ENCODE peak calls at places on chromosomes 6 and 20, in four cellular contexts. E is fibroblast of villous mesenchyme, C is uterus, L is transverse colon. V is an unnamed sample.

GRCh38 chr6:25963426-25964123 is 973 bp downstream of the TRIM38 start:
- DNase-seq in E (peak; percentile 66), C (no peak), L (no peak), V (no peak)

GRCh38 chr6:72321741-72322140 is 300.1 kb upstream of the KCNQ5 start:
- DNase-seq in E (peak; percentile 4), C (no peak), L (no peak), V (no peak)

GRCh38 chr6:106184629-106185028 is 98.5 kb downstream of the PRDM1 start:
- DNase-seq in E (no peak), C (no peak), L (no peak), V (no peak)

GRCh38 chr20:44648068-44648467 is 3.4 kb downstream of the ADA start:
- DNase-seq in E (no peak), C (no peak), L (no peak), V (no peak)

GRCh38 chr20:51487525-51488279 is 54.8 kb downstream of the NFATC2 start:
- DNase-seq in E (peak; percentile 72), C (peak; percentile 56), L (no peak), V (no peak)

GRCh38 chr6:99219788-99220187 is 129.7 kb downstream of the FAXC start:
- DNase-seq in E (no peak), C (no peak), L (no peak), V (no peak)

GRCh38 chr6:25939593-25939992 is 9.1 kb upstream of the SLC17A2 start:
- DNase-seq in E (no peak), C (no peak), L (no peak), V (no peak)

GRCh38 chr6:15247750-15248450 is 2.0 kb downstream of the JARID2 start:
- DNase-seq in E (peak; percentile 65), C (peak; percentile 53), L (peak; percentile 69), V (no peak)

GRCh38 chr6:26215200-26216014 is 128.2 kb downstream of the HFE start:
- DNase-seq in E (peak; percentile 43), C (no peak), L (no peak), V (no peak)

GRCh38 chr6:76861403-76861802 is 601.9 kb downstream of the HTR1B start:
- DNase-seq in E (peak; percentile 12), C (no peak), L (no peak), V (no peak)

GRCh38 chr20:54514020-54514607 is 38.7 kb downstream of the DOK5 start:
- DNase-seq in E (no peak), C (no peak), L (no peak), V (no peak)

GRCh38 chr20:43740642-43741041 is 13.8 kb upstream of the GTSF1L start:
- DNase-seq in E (no peak), C (no peak), L (no peak), V (no peak)

GRCh38 chr20:48938670-48939069 is 17.2 kb downstream of the ARFGEF2 start:
- DNase-seq in E (no peak), C (no peak), L (no peak), V (no peak)

GRCh38 chr6:17281100-17281496 is at the start of gene RBM24:
- DNase-seq in E (peak; percentile 73), C (peak; percentile 70), L (peak; percentile 82), V (no peak)

GRCh38 chr6:165846123-165846966 is 183.3 kb upstream of the PDE10A start:
- DNase-seq in E (peak; percentile 29), C (no peak), L (peak; percentile 80), V (no peak)
- H3K4me3 ChIP-seq in E (peak overlapping the region; percentile 31), C (peak overlapping the region; percentile 31), L (no peak overlapping the region), V (no peak overlapping the region)

GRCh38 chr6:141309295-141309694 is 823.4 kb upstream of the GJE1 start:
- DNase-seq in E (peak; percentile 9), C (no peak), L (no peak), V (no peak)
- TF ChIP-seq CTCF in E (peak; percentile 21), C (no peak), L (no peak), V (peak; percentile 8)

DNA sequence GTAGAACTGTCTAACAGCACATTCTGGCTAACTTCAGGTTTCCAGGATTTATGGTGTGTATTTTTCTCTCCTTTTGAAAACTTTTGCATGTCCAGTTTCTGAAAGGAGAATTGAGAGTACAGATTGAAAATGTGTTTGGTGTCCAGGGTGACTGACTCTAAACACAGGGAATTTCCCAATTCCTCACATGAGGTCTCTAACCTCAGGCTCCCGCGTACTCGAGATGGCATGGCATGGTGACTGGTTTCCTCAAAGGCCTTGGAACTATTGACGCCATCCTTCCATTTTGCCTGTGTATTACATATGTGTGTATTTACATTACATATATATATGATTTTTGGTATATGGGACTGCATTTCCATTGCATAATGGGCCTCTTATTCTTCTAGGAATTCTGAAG is 52.5 kb downstream of the PRND start:
- DNase-seq in E (no peak), C (no peak), L (no peak), V (no peak)
- H3K4me3 ChIP-seq in E (no peak overlapping the region), C (no peak overlapping the region), L (no peak overlapping the region), V (no peak overlapping the region)

DNA sequence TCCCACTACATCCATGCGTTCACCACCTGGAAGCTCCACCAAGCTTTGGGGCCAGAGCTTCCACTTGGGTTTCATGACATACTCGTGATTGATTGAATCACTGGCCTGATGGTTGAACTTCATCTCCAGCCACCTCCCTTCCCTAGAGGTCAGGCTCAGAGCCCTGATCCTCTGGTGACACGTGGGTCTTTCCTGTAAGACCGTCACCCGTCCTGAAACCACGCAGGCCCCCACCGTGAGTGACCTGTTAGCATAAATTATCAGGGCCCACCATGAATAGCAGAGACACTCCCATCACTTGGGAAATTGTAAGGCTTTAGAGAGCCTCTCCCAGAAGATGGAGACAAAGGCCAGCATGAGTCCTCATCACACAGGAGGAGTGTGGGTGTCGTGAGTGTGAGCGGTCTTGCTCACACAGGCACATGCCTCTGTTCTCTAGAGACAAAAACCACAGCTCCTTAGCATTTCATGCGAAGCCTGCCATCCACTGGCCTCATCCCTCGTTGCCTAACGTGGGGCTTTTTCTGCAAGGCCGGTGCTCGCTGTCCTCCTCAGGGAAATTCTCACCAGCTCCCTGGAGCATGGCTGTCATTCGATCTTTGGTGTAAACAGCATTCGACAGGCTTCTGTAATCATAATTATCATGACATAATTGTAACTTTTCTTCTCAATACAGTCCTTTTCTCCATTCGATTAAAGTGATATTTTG is 65.1 kb upstream of the DUSP22 start:
- DNase-seq in E (no peak), C (no peak), L (peak; percentile 29), V (no peak)
- TF ChIP-seq CTCF in E (no peak), C (no peak), L (no peak), V (peak; percentile 59)

GRCh38 chr6:7112741-7113313 is 5.1 kb downstream of the RREB1 start:
- DNase-seq in E (no peak), C (no peak), L (peak; percentile 44), V (no peak)
- H3K4me3 ChIP-seq in E (no peak overlapping the region), C (no peak overlapping the region), L (no peak overlapping the region), V (peak overlapping the region; percentile 26)

DNA sequence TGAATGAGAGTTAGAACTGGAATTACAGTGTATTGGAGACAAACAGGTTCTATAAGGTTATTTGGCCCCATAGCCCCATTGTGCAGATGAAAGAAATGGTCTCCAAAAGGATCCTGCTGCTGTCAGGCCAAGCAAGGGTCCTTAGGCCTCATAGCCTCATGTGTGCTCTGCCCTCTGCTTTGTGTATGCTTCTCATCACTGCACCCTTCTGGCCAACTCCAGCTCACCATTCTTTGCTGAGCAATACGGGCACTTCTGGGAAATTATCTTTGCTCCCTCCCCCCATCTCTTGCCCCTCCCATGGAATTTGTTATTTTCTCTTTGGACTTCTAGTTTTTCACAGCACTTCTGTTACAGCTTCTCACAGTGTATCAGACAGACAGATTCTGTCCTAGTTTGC is 298.8 kb downstream of the FOXA2 start:
- DNase-seq in E (no peak), C (no peak), L (no peak), V (no peak)
- TF ChIP-seq CTCF in E (no peak), C (no peak), L (no peak), V (no peak)

DNA sequence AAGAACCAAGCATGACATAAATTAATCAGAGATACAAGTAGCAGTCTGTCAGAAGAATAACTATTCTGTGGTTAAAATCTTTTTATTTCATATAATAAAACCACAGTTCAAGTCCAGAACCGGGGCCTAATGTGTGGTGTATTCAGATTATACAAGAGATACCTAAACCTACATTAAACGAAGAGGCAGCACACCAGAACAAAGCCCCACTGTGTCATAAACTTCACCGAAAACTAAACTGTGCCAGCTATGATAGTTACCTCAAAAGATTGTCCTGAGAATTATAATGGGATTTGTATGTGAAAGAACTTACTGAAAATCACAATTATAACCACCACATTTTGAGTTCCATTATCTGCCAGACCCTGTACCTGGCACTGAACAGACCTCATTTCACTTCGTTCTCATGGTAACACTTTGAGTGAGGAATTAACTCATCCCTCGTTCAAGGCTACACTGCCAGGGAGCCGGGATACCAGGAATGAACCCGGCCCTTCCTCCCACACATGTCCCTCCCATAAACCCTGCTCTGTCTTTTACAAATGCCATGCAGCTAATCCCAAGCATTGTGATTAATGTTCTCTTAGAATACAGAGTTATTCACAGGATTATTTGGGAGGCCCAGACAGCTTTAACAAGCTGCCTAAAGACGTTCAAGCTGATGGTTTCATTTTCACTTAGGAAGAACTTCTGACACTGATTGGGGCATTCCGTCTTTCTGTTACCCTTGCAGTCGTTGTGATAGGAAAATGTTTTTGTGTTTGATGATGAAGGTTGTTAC is 42.7 kb upstream of the CD83 start:
- DNase-seq in E (peak; percentile 79), C (peak; percentile 34), L (no peak), V (peak; percentile 55)
- H3K4me3 ChIP-seq in E (peak overlapping the region; percentile 53), C (peak overlapping the region; percentile 10), L (peak overlapping the region; percentile 9), V (peak overlapping the region; percentile 39)

DNA sequence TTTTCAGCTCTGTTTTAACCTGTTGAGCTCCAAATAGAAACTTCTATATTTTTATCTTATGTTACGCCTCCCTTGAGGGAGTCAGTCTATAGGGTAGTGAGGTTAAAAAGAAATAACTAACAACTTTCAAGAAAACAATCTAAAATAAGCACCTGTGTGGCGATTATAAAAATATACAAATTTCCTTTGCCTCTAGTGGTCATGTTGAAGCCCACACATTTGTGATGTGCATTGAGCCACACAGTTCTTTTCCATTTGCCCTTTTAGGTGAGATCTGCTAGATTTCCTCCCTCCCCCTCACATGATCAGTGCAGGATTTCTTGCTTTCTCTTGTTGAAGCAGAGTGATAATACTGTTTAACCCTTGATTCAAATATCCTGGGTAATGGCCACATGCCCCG is 84.2 kb downstream of the MYB start:
- DNase-seq in E (no peak), C (no peak), L (no peak), V (no peak)
- TF ChIP-seq CTCF in E (no peak), C (no peak), L (peak; percentile 14), V (peak; percentile 27)

V was measured in GM12864.